ENCODE peak calls at places on chromosomes 16 and 17, in nine cellular contexts. N is AG04449; W is CD4-positive, alpha-beta T cell; S is cardiac muscle cell; A is body of pancreas; Y is activated CD8-positive, alpha-beta T cell treated with anti-CD3 and anti-CD28 coated beads for 36 hours; M is OCI-LY7; Q is HL-60; I is Panc1. K is an unnamed sample.

GRCh38 chr17:4187076-4187475 is 44.1 kb downstream of the CYB5D2 start:
- DNase-seq in N (no peak), W (no peak), S (peak; percentile 52), A (no peak), Y (no peak), M (no peak), Q (no peak), I (no peak), K (no peak)

GRCh38 chr17:10806863-10807262 is 3.0 kb upstream of the TMEM238L start:
- DNase-seq in N (no peak), W (no peak), S (no peak), A (no peak), Y (no peak), M (no peak), Q (no peak), I (no peak), K (no peak)

GRCh38 chr17:82200743-82201497 is 11.7 kb downstream of the CCDC57 start:
- DNase-seq in N (no peak), W (peak; percentile 47), S (peak; percentile 13), A (no peak), Y (peak; percentile 92), M (no peak), Q (no peak), I (no peak), K (no peak)

GRCh38 chr17:19262650-19263620 is 25.8 kb downstream of the EPN2 start:
- DNase-seq in N (no peak), W (no peak), S (peak; percentile 49), A (no peak), Y (no peak), M (no peak), Q (no peak), I (no peak), K (no peak)

GRCh38 chr16:23104032-23104955 is 45.0 kb downstream of the USP31 start:
- DNase-seq in N (no peak), W (no peak), S (no peak), A (peak; percentile 14), Y (no peak), M (no peak), Q (no peak), I (no peak), K (no peak)

GRCh38 chr16:5735444-5735843 is 637.8 kb upstream of the EEF2KMT start:
- DNase-seq in N (no peak), W (no peak), S (no peak), A (no peak), Y (no peak), M (no peak), Q (no peak), I (no peak), K (no peak)

GRCh38 chr16:13634253-13634652 is 285.7 kb upstream of the ERCC4 start:
- DNase-seq in N (no peak), W (no peak), S (no peak), A (no peak), Y (no peak), M (no peak), Q (no peak), I (no peak), K (no peak)

GRCh38 chr16:20928774-20929411 is 28.3 kb downstream of the LYRM1 start:
- DNase-seq in N (no peak), W (no peak), S (no peak), A (no peak), Y (no peak), M (no peak), Q (no peak), I (no peak), K (no peak)

GRCh38 chr17:8275421-8276290 is 12.8 kb upstream of the RANGRF start:
- DNase-seq in N (no peak), W (no peak), S (no peak), A (no peak), Y (no peak), M (no peak), Q (no peak), I (no peak), K (peak; percentile 64)

GRCh38 chr16:49464877-49465504 is 91.4 kb downstream of the C16orf78 start:
- DNase-seq in N (no peak), W (no peak), S (no peak), A (no peak), Y (peak; percentile 26), M (peak; percentile 66), Q (no peak), I (no peak), K (peak; percentile 40)

GRCh38 chr16:88815901-88816589 is 4.3 kb upstream of the APRT start:
- DNase-seq in N (no peak), W (no peak), S (peak; percentile 22), A (peak; percentile 69), Y (peak; percentile 72), M (peak; percentile 71), Q (no peak), I (no peak), K (peak; percentile 65)

GRCh38 chr17:6254036-6254435 is 180.9 kb downstream of the AIPL1 start:
- DNase-seq in N (no peak), W (no peak), S (no peak), A (no peak), Y (no peak), M (no peak), Q (no peak), I (no peak), K (no peak)

GRCh38 chr17:73934696-73935095 is 268.8 kb upstream of the RPL38 start:
- DNase-seq in N (no peak), W (no peak), S (no peak), A (no peak), Y (no peak), M (no peak), Q (no peak), I (no peak), K (no peak)

GRCh38 chr17:73939808-73940207 is 263.7 kb upstream of the RPL38 start:
- DNase-seq in N (no peak), W (no peak), S (no peak), A (no peak), Y (no peak), M (no peak), Q (no peak), I (no peak), K (no peak)

GRCh38 chr17:73938706-73939105 is 264.8 kb upstream of the RPL38 start:
- DNase-seq in N (no peak), W (no peak), S (no peak), A (no peak), Y (no peak), M (no peak), Q (no peak), I (no peak), K (no peak)

GRCh38 chr17:73933871-73934270 is 269.6 kb upstream of the RPL38 start:
- DNase-seq in N (no peak), W (no peak), S (peak; percentile 46), A (no peak), Y (no peak), M (no peak), Q (no peak), I (no peak), K (no peak)

DNA sequence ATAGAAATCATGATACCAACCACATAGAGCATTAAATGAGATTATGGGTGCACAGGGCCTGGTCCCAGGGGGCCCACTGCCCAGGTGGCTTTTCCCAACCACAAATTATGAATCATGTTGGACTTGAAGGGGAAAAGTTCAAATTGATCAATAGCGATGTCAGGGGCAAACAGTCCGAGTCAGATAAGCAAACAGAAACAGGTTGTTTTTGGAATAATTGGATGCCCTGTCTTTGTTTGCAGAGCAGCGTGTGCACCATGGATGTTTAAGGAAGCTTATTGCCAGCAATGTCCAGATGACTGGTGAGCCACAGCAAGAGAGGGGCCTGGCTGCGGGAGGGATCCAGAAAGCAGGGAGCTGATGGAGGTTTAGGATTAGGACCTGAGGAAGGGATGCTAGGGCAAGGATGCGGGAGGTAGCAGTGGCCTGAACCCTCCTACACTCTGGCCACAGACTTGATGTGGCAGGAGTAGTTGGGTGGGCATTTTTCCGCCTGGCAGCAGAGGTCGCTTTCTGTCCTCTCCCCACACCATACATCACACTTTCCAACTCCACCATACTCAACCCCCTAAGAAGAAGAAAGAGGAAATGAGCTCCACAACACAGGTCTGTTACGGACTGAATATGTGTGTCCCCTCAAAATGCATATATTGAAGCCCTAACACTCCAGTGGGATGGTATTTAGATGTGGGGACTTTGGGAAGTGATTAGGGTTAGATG is 266.4 kb upstream of the RPL38 start:
- DNase-seq in N (no peak), W (no peak), S (no peak), A (no peak), Y (no peak), M (no peak), Q (no peak), I (no peak), K (no peak)
- TF ChIP-seq CTCF in N (no peak), W (no peak), S (no peak), A (no peak), Y (no peak), M (peak; percentile 39), Q (no peak), I (no peak), K (no peak)

GRCh38 chr17:43410557-43411368 is 12.0 kb downstream of the ARL4D start:
- DNase-seq in N (no peak), W (no peak), S (no peak), A (no peak), Y (no peak), M (no peak), Q (no peak), I (no peak), K (no peak)
- TF ChIP-seq CTCF in N (no peak), W (no peak), S (no peak), A (no peak), Y (no peak), M (no peak), Q (no peak), I (no peak), K (no peak)

GRCh38 chr16:85303354-85303883 is 191.1 kb upstream of the CIBAR2 start:
- DNase-seq in N (no peak), W (peak; percentile 66), S (peak; percentile 59), A (peak; percentile 81), Y (peak; percentile 85), M (peak; percentile 85), Q (peak; percentile 34), I (peak; percentile 22), K (peak; percentile 85)
- TF ChIP-seq CTCF in N (peak; percentile 84), W (peak; percentile 97), S (peak; percentile 85), A (peak; percentile 94), Y (peak; percentile 94), M (peak; percentile 97), Q (peak; percentile 79), I (peak; percentile 96), K (peak; percentile 97)

GRCh38 chr17:50602514-50603235 is 32.0 kb upstream of the ABCC3 start:
- DNase-seq in N (no peak), W (no peak), S (no peak), A (no peak), Y (no peak), M (no peak), Q (no peak), I (no peak), K (no peak)

GRCh38 chr17:50601789-50602375 is 32.8 kb upstream of the ABCC3 start:
- DNase-seq in N (no peak), W (no peak), S (no peak), A (no peak), Y (no peak), M (no peak), Q (no peak), I (no peak), K (no peak)

GRCh38 chr17:50604470-50604869 is 30.2 kb upstream of the ABCC3 start:
- DNase-seq in N (no peak), W (no peak), S (peak; percentile 96), A (peak; percentile 30), Y (no peak), M (no peak), Q (no peak), I (no peak), K (no peak)

GRCh38 chr17:50605434-50605833 is 29.2 kb upstream of the ABCC3 start:
- DNase-seq in N (no peak), W (no peak), S (peak; percentile 67), A (no peak), Y (no peak), M (no peak), Q (no peak), I (no peak), K (no peak)

GRCh38 chr17:50603340-50603739 is 31.3 kb upstream of the ABCC3 start:
- DNase-seq in N (no peak), W (no peak), S (no peak), A (no peak), Y (peak; percentile 8), M (peak; percentile 30), Q (no peak), I (no peak), K (no peak)
- TF ChIP-seq CTCF in N (peak; percentile 9), W (no peak), S (no peak), A (no peak), Y (no peak), M (peak; percentile 58), Q (no peak), I (no peak), K (peak; percentile 27)

K was measured in glutamatergic neuron.